ENCODE peak calls at places on chromosome 3, in ten cellular contexts. U is HFF-Myc; Q is lung; E is CD8-positive, alpha-beta memory T cell; G is AG10803; I is cardiac fibroblast; D is fibroblast of villous mesenchyme; R is psoas muscle; J is AG04449; M is iPS DF 6.9. L is an unnamed sample.

GRCh38 chr3:138125548-138126221 is 6.5 kb downstream of the A4GNT start:
- DNase-seq in U (no peak), Q (no peak), E (no peak), G (peak; percentile 43), I (peak; percentile 49), D (peak; percentile 73), R (no peak), J (peak; percentile 5), M (no peak), L (no peak)

GRCh38 chr3:38823722-38824121 is 7.7 kb upstream of the SCN10A start:
- DNase-seq in U (no peak), Q (no peak), E (no peak), G (no peak), I (no peak), D (no peak), R (no peak), J (no peak), M (no peak), L (no peak)

GRCh38 chr3:194158942-194159439 is 23.0 kb downstream of the HES1 start:
- DNase-seq in U (no peak), Q (no peak), E (no peak), G (no peak), I (no peak), D (no peak), R (no peak), J (no peak), M (no peak), L (no peak)

GRCh38 chr3:129473766-129474152 is 33.7 kb downstream of the IFT122 start:
- DNase-seq in U (no peak), Q (no peak), E (no peak), G (no peak), I (no peak), D (peak; percentile 56), R (no peak), J (no peak), M (no peak), L (no peak)

GRCh38 chr3:8709801-8710524 is 23.6 kb upstream of the CAV3 start:
- DNase-seq in U (no peak), Q (no peak), E (no peak), G (no peak), I (no peak), D (no peak), R (no peak), J (no peak), M (no peak), L (no peak)

GRCh38 chr3:69566256-69566655 is 173.0 kb upstream of the MITF start:
- DNase-seq in U (no peak), Q (no peak), E (no peak), G (no peak), I (no peak), D (no peak), R (no peak), J (no peak), M (no peak), L (no peak)

GRCh38 chr3:102529452-102529851 is 94.6 kb downstream of the ZPLD1 start:
- DNase-seq in U (no peak), Q (no peak), E (no peak), G (no peak), I (peak; percentile 22), D (peak; percentile 37), R (no peak), J (no peak), M (peak; percentile 22), L (no peak)

GRCh38 chr3:138846350-138846756 is 11.6 kb upstream of the PIK3CB start:
- DNase-seq in U (no peak), Q (no peak), E (no peak), G (no peak), I (no peak), D (no peak), R (no peak), J (no peak), M (no peak), L (peak; percentile 47)

GRCh38 chr3:43013743-43014155 is 34.6 kb downstream of the GASK1A start:
- DNase-seq in U (no peak), Q (no peak), E (peak; percentile 10), G (no peak), I (no peak), D (no peak), R (no peak), J (no peak), M (no peak), L (no peak)

GRCh38 chr3:126084667-126085180 is 800 bp upstream of the SLC41A3 start:
- DNase-seq in U (no peak), Q (no peak), E (no peak), G (no peak), I (no peak), D (peak; percentile 63), R (no peak), J (no peak), M (no peak), L (no peak)
- H3K4me3 ChIP-seq in U (peak overlapping the region; percentile 62), Q (peak overlapping the region; percentile 77), E (peak overlapping the region; percentile 48), G (peak overlapping the region; percentile 73), I (peak overlapping the region; percentile 52), D (peak overlapping the region; percentile 68), R (peak overlapping the region; percentile 83), J (peak overlapping the region; percentile 70), M (no peak overlapping the region), L (peak overlapping the region; percentile 56)

GRCh38 chr3:77967621-77968020 is 927.7 kb downstream of the ROBO2 start:
- DNase-seq in U (no peak), Q (no peak), E (no peak), G (no peak), I (no peak), D (no peak), R (no peak), J (no peak), M (no peak), L (no peak)
- H3K4me3 ChIP-seq in U (no peak overlapping the region), Q (no peak overlapping the region), E (no peak overlapping the region), G (no peak overlapping the region), I (no peak overlapping the region), D (no peak overlapping the region), R (no peak overlapping the region), J (no peak overlapping the region), M (no peak overlapping the region), L (no peak overlapping the region)

DNA sequence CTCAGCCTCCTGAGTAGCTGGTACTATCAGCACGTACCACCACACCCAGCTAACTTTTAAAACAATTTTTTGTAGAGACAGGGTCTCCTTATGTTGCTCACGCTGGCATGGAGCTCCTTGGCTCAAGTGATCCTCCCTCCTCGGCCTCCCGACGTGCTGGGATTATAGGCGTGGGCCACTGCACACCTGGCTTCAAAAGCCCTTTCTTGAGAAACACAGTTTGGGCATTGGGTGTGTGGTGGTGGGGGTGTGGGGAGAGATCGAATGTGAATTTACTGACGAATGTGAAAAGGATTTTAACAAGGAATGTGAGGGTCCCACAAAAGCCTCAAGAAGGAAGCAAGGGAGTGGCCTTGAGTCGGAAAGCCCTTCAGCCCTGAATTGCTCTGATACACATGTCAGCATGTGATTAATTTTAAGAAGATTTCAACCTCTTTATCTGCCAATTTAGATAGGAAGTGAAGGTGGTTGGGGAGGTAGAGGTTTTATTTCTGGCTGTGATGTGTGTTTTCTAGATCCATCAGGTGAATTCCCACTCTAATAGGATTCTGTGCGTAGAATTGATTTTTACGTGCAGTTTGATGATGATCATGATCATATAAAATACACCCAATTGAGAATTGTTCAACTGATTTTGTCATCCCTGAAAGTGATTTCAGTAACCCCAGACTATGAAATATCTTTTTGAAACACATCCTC is 1.1 kb downstream of the CCR4 start:
- DNase-seq in U (no peak), Q (no peak), E (no peak), G (no peak), I (no peak), D (no peak), R (no peak), J (no peak), M (no peak), L (no peak)
- H3K4me3 ChIP-seq in U (no peak overlapping the region), Q (no peak overlapping the region), E (no peak overlapping the region), G (no peak overlapping the region), I (no peak overlapping the region), D (no peak overlapping the region), R (no peak overlapping the region), J (no peak overlapping the region), M (no peak overlapping the region), L (no peak overlapping the region)

GRCh38 chr3:190205739-190206138 is 85.0 kb upstream of the P3H2 start:
- DNase-seq in U (no peak), Q (no peak), E (no peak), G (peak; percentile 44), I (no peak), D (peak; percentile 28), R (no peak), J (no peak), M (no peak), L (no peak)
- H3K4me3 ChIP-seq in U (no peak overlapping the region), Q (no peak overlapping the region), E (no peak overlapping the region), G (no peak overlapping the region), I (no peak overlapping the region), D (no peak overlapping the region), R (no peak overlapping the region), J (no peak overlapping the region), M (no peak overlapping the region), L (no peak overlapping the region)

GRCh38 chr3:197600796-197601565 is 45.2 kb upstream of the BDH1 start:
- DNase-seq in U (no peak), Q (no peak), E (no peak), G (no peak), I (no peak), D (no peak), R (no peak), J (no peak), M (no peak), L (no peak)

GRCh38 chr3:197595470-197596185 is 39.9 kb upstream of the BDH1 start:
- DNase-seq in U (no peak), Q (no peak), E (no peak), G (no peak), I (no peak), D (no peak), R (no peak), J (no peak), M (no peak), L (no peak)

GRCh38 chr3:197597335-197597734 is 41.6 kb upstream of the BDH1 start:
- DNase-seq in U (no peak), Q (no peak), E (no peak), G (no peak), I (no peak), D (no peak), R (no peak), J (no peak), M (no peak), L (no peak)

GRCh38 chr3:197598404-197598980 is 42.7 kb upstream of the BDH1 start:
- DNase-seq in U (no peak), Q (no peak), E (no peak), G (no peak), I (no peak), D (no peak), R (no peak), J (no peak), M (no peak), L (no peak)

DNA sequence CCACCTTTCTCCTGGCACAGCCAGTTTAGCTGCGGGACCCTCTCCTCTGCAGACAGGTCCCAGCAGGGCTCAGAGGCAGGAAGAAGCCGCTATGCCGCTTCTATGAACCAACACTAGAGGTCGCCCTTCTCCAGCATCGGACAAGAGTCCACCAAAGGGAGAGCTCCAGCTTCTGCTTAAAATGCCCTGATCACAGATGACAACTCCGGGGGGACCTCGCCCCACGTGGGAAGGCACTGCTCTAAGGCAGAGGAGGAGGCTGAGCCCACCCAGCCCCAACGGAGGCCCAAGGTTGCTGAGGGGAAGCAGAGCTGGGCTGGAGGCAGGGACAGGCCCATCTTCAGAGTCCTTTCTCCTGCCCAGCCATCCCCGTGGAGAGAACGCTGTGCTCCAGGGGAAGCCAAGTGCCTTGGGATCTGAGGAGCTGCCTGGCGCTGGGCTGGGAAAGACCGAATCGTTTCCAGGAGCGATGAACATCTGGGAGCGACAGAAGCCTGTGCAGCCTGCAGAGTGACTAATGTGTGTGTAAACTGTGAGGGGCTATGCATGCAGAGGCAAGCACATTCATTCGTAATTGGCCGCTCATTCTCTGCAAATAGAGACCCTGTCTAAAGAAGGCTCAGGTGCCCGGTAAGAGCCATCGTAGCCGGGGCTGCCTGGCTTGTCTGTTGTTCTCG is 43.5 kb upstream of the BDH1 start:
- DNase-seq in U (peak; percentile 56), Q (peak; percentile 67), E (peak; percentile 59), G (peak; percentile 74), I (peak; percentile 85), D (peak; percentile 83), R (peak; percentile 78), J (no peak), M (peak; percentile 68), L (peak; percentile 18)
- H3K4me3 ChIP-seq in U (peak overlapping the region; percentile 21), Q (no peak overlapping the region), E (no peak overlapping the region), G (peak overlapping the region; percentile 52), I (peak overlapping the region; percentile 13), D (peak overlapping the region; percentile 47), R (no peak overlapping the region), J (peak overlapping the region; percentile 55), M (no peak overlapping the region), L (peak overlapping the region; percentile 21)

L was measured in retinal pigment epithelial cell.